ENCODE peak calls at places on chromosome 18, in five cellular contexts. C, K, H, S and N are unnamed samples.

GRCh38 chr18:44848931-44849330 is 168.2 kb downstream of the SETBP1 start:
- DNase-seq in C (no peak), K (no peak), H (no peak), S (no peak), N (no peak)

GRCh38 chr18:45059695-45060094 is 379.0 kb downstream of the SETBP1 start:
- DNase-seq in C (peak), K (no peak), H (no peak), S (peak), N (peak)

GRCh38 chr18:31454066-31454708 is 6.6 kb downstream of the DSG3 start:
- DNase-seq in C (no peak), K (no peak), H (no peak), S (peak), N (no peak)

GRCh38 chr18:68735498-68736343 is 20.8 kb upstream of the TMX3 start:
- DNase-seq in C (peak), K (no peak), H (no peak), S (peak), N (peak)

GRCh38 chr18:45626330-45627203 is 11.3 kb downstream of the SLC14A2 start:
- DNase-seq in C (no peak), K (peak), H (no peak), S (no peak), N (no peak)

GRCh38 chr18:46756559-46757201 is at the start of gene ST8SIA5:
- DNase-seq in C (no peak), K (peak), H (no peak), S (no peak), N (no peak)

GRCh38 chr18:10412933-10413332 is 41.5 kb upstream of the APCDD1 start:
- DNase-seq in C (no peak), K (no peak), H (no peak), S (no peak), N (no peak)

GRCh38 chr18:31010601-31011000 is 31.9 kb downstream of the DSC3 start:
- DNase-seq in C (no peak), K (no peak), H (no peak), S (no peak), N (no peak)

GRCh38 chr18:34493566-34494358 is 216.3 kb upstream of the DTNA start:
- DNase-seq in C (no peak), K (peak), H (no peak), S (no peak), N (no peak)

GRCh38 chr18:33702625-33703024 is 124.6 kb downstream of the ASXL3 start:
- DNase-seq in C (no peak), K (no peak), H (no peak), S (no peak), N (no peak)

GRCh38 chr18:7000484-7001096 is 117.0 kb downstream of the LAMA1 start:
- DNase-seq in C (no peak), K (no peak), H (no peak), S (no peak), N (peak)

GRCh38 chr18:79275992-79276391 is 119.7 kb upstream of the NFATC1 start:
- DNase-seq in C (no peak), K (no peak), H (peak), S (no peak), N (peak)

GRCh38 chr18:79117380-79117779 is 48.2 kb downstream of the ATP9B start:
- DNase-seq in C (no peak), K (no peak), H (no peak), S (no peak), N (no peak)

GRCh38 chr18:40832362-40832761 is 1122.7 kb upstream of the PIK3C3 start:
- DNase-seq in C (no peak), K (no peak), H (no peak), S (no peak), N (no peak)

GRCh38 chr18:22168360-22168921 is 948 bp upstream of the GATA6 start:
- DNase-seq in C (peak), K (peak), H (no peak), S (peak), N (peak)

GRCh38 chr18:22170421-22171262 is 1.3 kb downstream of the GATA6 start:
- DNase-seq in C (no peak), K (peak), H (no peak), S (peak), N (peak)

GRCh38 chr18:22169889-22170420 is 566 bp downstream of the GATA6 start:
- DNase-seq in C (no peak), K (peak), H (no peak), S (no peak), N (no peak)

GRCh38 chr18:22167471-22168151 is 1.8 kb upstream of the GATA6 start:
- DNase-seq in C (no peak), K (peak), H (no peak), S (peak), N (no peak)

GRCh38 chr18:22169011-22169888 is at the start of gene GATA6:
- DNase-seq in C (peak), K (peak), H (no peak), S (peak), N (peak)
- TF ChIP-seq MAX in C (no peak), K (no peak), H (no peak), S (peak), N (no peak)

GRCh38 chr18:62336618-62337017 is 11.5 kb downstream of the TNFRSF11A start:
- DNase-seq in C (no peak), K (no peak), H (no peak), S (no peak), N (no peak)
- TF ChIP-seq MAX in C (no peak), K (no peak), H (no peak), S (no peak), N (no peak)

GRCh38 chr18:58556333-58557012 is 72.4 kb downstream of the ALPK2 start:
- DNase-seq in C (no peak), K (no peak), H (no peak), S (no peak), N (no peak)
- TF ChIP-seq MAX in C (no peak), K (no peak), H (no peak), S (no peak), N (no peak)

DNA sequence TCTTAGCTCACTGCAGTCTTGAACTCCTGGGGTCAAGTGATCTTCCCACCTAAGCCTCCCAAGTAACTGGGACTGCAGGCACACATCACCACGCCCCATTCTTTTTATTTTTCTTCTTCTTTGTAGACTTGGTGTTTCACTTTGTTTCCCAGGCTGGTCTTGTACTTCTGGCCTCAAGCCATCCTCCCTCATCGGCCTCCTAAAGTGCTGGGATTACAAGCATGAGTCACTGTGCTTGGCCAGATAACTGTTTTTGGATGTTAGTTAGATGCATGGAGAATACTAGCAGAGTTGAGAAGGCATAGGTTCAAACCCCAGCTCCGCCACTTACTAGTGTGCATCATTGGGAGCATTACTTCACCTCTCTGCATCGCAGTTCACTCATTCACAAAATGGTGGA is 88.3 kb downstream of the TXNL1 start:
- DNase-seq in C (no peak), K (no peak), H (no peak), S (no peak), N (no peak)
- TF ChIP-seq MAX in C (no peak), K (no peak), H (no peak), S (no peak), N (no peak)

DNA sequence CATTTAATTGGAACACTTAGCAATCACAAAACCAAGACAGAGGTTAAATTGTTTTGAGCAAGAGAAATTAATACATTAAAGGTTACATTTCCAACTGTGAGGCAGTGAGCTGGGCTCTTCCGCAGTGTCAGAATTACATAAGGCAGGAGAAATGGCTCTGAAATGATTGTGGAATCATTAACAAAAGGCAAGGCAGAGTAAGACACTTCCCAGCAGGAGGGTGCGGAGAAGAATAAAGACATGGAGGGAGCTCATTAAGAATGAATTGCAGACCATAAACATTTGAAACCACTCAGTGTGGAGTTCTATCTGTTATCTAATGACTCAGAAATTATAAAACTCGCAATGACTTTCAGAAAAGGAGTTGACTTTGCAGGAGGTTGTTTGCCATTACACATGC is 77.1 kb downstream of the SMIM21 start:
- DNase-seq in C (no peak), K (no peak), H (no peak), S (no peak), N (no peak)
- TF ChIP-seq MAX in C (no peak), K (no peak), H (no peak), S (no peak), N (no peak)